ENCODE peak calls at places on chromosome 2, in six cellular contexts. J is psoas muscle; V is CD8-positive, alpha-beta T cell; X is CD4-positive, alpha-beta T cell; C is MM.1S; R is H9. Y is an unnamed sample.

GRCh38 chr2:240346015-240346752 is 89.3 kb upstream of the GPC1 start:
- DNase-seq in C (no peak), X (no peak), R (no peak), V (no peak), J (no peak), Y (no peak)

GRCh38 chr2:9678554-9678953 is 47.8 kb upstream of the YWHAQ start:
- DNase-seq in C (no peak), R (no peak), X (no peak), J (no peak), V (no peak), Y (no peak)

GRCh38 chr2:18435425-18436037 is 124.9 kb downstream of the RDH14 start:
- DNase-seq in J (no peak), V (peak; percentile 6), C (peak; percentile 53), X (no peak), R (no peak), Y (no peak)

GRCh38 chr2:27291865-27292264 is 9.6 kb downstream of the TRIM54 start:
- DNase-seq in J (no peak), V (no peak), C (no peak), R (peak; percentile 68), X (no peak), Y (no peak)

GRCh38 chr2:213121677-213122076 is 29.7 kb downstream of the IKZF2 start:
- DNase-seq in X (no peak), C (no peak), J (no peak), V (no peak), R (no peak), Y (no peak)

GRCh38 chr2:176872406-176872805 is 340.2 kb upstream of the HNRNPA3 start:
- DNase-seq in V (no peak), X (no peak), C (no peak), J (no peak), R (peak; percentile 41), Y (no peak)

GRCh38 chr2:159290289-159290907 is 3.9 kb upstream of the WDSUB1 start:
- DNase-seq in X (no peak), C (peak; percentile 53), R (no peak), J (no peak), V (peak; percentile 9), Y (no peak)

GRCh38 chr2:150878347-150878746 is 383.3 kb downstream of the RBM43 start:
- DNase-seq in X (no peak), J (no peak), R (no peak), V (no peak), C (no peak), Y (no peak)

GRCh38 chr2:38123862-38124261 is 47.9 kb upstream of the CYP1B1 start:
- DNase-seq in V (no peak), X (no peak), C (no peak), J (no peak), R (no peak), Y (no peak)

GRCh38 chr2:120323214-120323613 is 22.7 kb upstream of the INHBB start:
- DNase-seq in J (peak; percentile 79), X (no peak), C (no peak), V (no peak), R (no peak), Y (peak; percentile 10)

GRCh38 chr2:43791035-43791434 is 17.2 kb downstream of the DYNC2LI1 start:
- DNase-seq in C (no peak), X (no peak), J (no peak), V (no peak), R (no peak), Y (no peak)

GRCh38 chr2:13821255-13821880 is 811.1 kb upstream of the LRATD1 start:
- DNase-seq in R (no peak), X (no peak), J (no peak), C (no peak), V (no peak), Y (no peak)

GRCh38 chr2:189142893-189143759 is 36.4 kb downstream of the COL5A2 start:
- DNase-seq in J (no peak), C (peak; percentile 49), R (peak; percentile 60), V (peak; percentile 35), X (peak; percentile 25), Y (no peak)

GRCh38 chr2:112583497-112584133 is 794 bp upstream of the CHCHD5 start:
- DNase-seq in C (peak; percentile 48), J (no peak), R (no peak), V (no peak), X (no peak), Y (no peak)

GRCh38 chr2:223873672-223874071 is 36.3 kb upstream of the AP1S3 start:
- DNase-seq in C (no peak), J (no peak), X (no peak), R (no peak), V (no peak), Y (no peak)

GRCh38 chr2:164917296-164917903 is 37.9 kb downstream of the SLC38A11 start:
- DNase-seq in C (no peak), V (no peak), R (peak; percentile 43), J (no peak), X (no peak), Y (no peak)

GRCh38 chr2:111044066-111044465 is 76.6 kb upstream of the BCL2L11 start:
- DNase-seq in J (no peak), C (no peak), R (no peak), V (no peak), X (no peak), Y (no peak)

GRCh38 chr2:68031546-68032160 is 31.2 kb downstream of the C1D start:
- DNase-seq in V (no peak), J (no peak), X (no peak), C (peak; percentile 69), R (no peak), Y (no peak)

GRCh38 chr2:105391058-105391627 is 7.7 kb downstream of the FHL2 start:
- DNase-seq in X (no peak), J (no peak), C (no peak), R (no peak), V (no peak), Y (no peak)

GRCh38 chr2:2812117-2812516 is 481.0 kb upstream of the MYT1L start:
- DNase-seq in C (no peak), X (no peak), R (no peak), V (no peak), J (no peak), Y (no peak)

GRCh38 chr2:9378433-9379371 is 44.6 kb downstream of the ITGB1BP1 start:
- DNase-seq in X (no peak), V (no peak), C (no peak), R (peak; percentile 52), J (peak; percentile 86), Y (no peak)

GRCh38 chr2:52859065-52859464 is 908.5 kb upstream of the CHAC2 start:
- DNase-seq in J (no peak), X (no peak), R (no peak), C (no peak), V (no peak), Y (no peak)
- H3K27ac ChIP-seq in J (no peak overlapping the region), X (no peak overlapping the region), R (no peak overlapping the region), C (no peak overlapping the region), V (no peak overlapping the region), Y (no peak overlapping the region)

GRCh38 chr2:230865324-230865765 is 603 bp downstream of the ITM2C start:
- DNase-seq in C (peak; percentile 36), J (no peak), R (no peak), V (no peak), X (no peak), Y (no peak)
- H3K27ac ChIP-seq in C (peak overlapping the region; percentile 96), J (no peak overlapping the region), R (no peak overlapping the region), V (peak overlapping the region; percentile 37), X (peak overlapping the region; percentile 21), Y (peak overlapping the region; percentile 78)

DNA sequence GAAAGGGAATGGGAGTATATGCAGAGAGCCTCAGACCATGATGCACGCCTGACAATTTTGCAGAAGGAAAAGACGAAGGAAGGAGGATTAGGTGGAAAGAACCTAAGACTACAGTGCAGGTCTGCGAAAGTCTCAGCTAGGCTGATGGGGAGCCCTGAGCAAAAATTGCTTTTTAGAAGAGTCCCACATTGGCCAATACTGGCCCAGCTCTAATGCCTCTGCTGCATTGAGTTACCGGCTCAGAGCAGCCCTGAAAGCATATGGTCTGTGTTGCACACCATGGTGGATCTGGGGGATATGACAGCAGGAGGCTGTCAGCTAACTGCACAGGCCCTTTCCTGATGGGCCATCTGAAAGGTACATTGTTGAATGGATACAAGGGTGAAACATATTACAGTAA is 48.3 kb upstream of the CAVIN2 start:
- DNase-seq in X (no peak), J (no peak), C (no peak), V (no peak), R (no peak), Y (no peak)
- H3K27ac ChIP-seq in X (no peak overlapping the region), J (no peak overlapping the region), C (no peak overlapping the region), V (no peak overlapping the region), R (no peak overlapping the region), Y (no peak overlapping the region)

GRCh38 chr2:203732072-203732952 is 25.9 kb downstream of the CD28 start:
- DNase-seq in C (peak; percentile 64), V (no peak), X (no peak), R (no peak), J (no peak), Y (no peak)
- H3K27ac ChIP-seq in C (peak overlapping the region; percentile 77), V (no peak overlapping the region), X (peak overlapping the region; percentile 60), R (no peak overlapping the region), J (peak overlapping the region; percentile 78), Y (no peak overlapping the region)

DNA sequence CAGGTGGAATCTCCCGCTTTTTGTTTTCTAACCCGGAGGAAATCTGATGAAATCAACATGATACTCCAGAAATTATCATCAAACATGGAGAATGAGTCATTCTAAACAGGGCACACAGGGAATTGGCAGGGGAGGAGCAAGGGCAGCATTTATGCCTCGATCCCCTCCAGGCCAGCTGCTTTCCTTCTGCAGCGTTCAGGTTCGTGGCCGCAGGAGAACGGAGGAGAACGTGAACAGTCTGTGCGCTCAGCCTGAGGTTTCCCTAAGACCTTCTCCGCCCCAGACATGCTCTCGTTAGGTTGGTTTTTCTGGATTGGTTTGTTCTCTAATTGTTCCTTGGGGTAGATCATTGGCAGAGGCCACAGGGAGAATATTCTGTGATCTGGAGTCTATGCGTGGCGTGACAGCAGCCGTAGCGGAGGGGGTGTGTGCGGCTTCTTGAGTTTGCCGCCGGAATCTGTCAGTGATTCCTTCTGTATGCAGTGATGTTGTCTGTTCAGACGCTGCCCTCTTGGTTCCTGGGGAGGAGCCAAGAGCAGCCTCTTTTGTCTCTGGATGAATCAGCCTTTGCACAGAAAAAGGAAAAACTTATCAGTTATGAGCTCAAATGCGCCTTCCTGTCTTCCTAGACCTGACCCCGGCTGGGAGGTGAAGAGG is 75.9 kb downstream of the SH3BP4 start:
- DNase-seq in C (no peak), R (no peak), V (no peak), X (no peak), J (no peak), Y (no peak)
- H3K27ac ChIP-seq in C (no peak overlapping the region), R (no peak overlapping the region), V (no peak overlapping the region), X (no peak overlapping the region), J (no peak overlapping the region), Y (no peak overlapping the region)

DNA sequence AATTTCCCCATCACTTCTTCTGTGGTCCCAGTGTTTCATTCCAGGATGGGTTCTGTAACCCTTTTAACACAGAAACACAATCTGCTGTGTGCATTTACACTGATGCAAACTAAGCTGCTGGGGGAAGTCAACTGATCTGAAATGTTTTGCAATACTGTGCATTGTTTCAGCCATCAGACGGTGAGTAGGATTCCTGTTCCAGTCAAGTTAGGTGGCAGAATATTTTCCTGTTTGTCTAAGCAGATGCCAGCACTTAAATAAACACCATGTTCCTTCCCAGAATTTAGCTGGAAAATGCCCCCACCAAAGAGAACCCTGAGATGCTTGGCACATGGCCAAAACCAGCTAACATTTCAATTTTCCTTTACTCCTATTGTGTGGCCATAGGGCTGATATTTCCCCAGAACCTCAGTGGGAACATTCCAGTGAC is 52.4 kb downstream of the TACR1 start:
- DNase-seq in X (no peak), V (no peak), R (no peak), C (no peak), J (no peak), Y (no peak)
- H3K27ac ChIP-seq in X (no peak overlapping the region), V (no peak overlapping the region), R (no peak overlapping the region), C (no peak overlapping the region), J (no peak overlapping the region), Y (no peak overlapping the region)

GRCh38 chr2:211397764-211398163 is 841.4 kb downstream of the CPS1 start:
- DNase-seq in R (no peak), X (no peak), V (no peak), J (no peak), C (no peak), Y (no peak)
- H3K27ac ChIP-seq in R (no peak overlapping the region), X (no peak overlapping the region), V (no peak overlapping the region), J (no peak overlapping the region), C (no peak overlapping the region), Y (no peak overlapping the region)